ENCODE peak calls at places on chromosomes 3 and 15, in ten cellular contexts. X, H, L, Z, I, Q, E, F, Y and U are unnamed samples.

GRCh38 chr15:66390670-66391069 is 4.0 kb downstream of the MAP2K1 start:
- DNase-seq in I (no peak), E (peak), H (no peak), Y (no peak), Z (no peak), L (peak), X (no peak), Q (peak), F (no peak), U (no peak)

GRCh38 chr15:41512512-41513281 is 930 bp downstream of the LTK start:
- DNase-seq in I (no peak), Q (peak), E (peak), H (peak), Y (peak), X (no peak), Z (no peak), L (no peak), F (no peak), U (no peak)

GRCh38 chr3:155391583-155391982 is 98.1 kb upstream of the STRIT1 start:
- DNase-seq in H (peak), L (peak), E (no peak), Q (no peak), X (peak), F (no peak), I (peak), Z (no peak), Y (no peak), U (no peak)

GRCh38 chr3:11671648-11672100 is 28.0 kb upstream of the VGLL4 start:
- DNase-seq in I (no peak), Q (peak), Z (no peak), H (no peak), F (no peak), E (peak), Y (no peak), L (peak), X (peak), U (no peak)

GRCh38 chr15:41573396-41573795 is 14.4 kb downstream of the TYRO3 start:
- DNase-seq in I (no peak), X (no peak), Y (no peak), H (no peak), L (no peak), Q (no peak), E (no peak), F (no peak), Z (no peak), U (no peak)

GRCh38 chr15:71629147-71629760 is 181.1 kb upstream of the NR2E3 start:
- DNase-seq in X (no peak), Y (no peak), Z (no peak), L (no peak), E (no peak), F (no peak), H (no peak), Q (no peak), I (no peak), U (no peak)

GRCh38 chr15:39558421-39558820 is 22.5 kb upstream of the THBS1 start:
- DNase-seq in E (no peak), H (no peak), Z (no peak), Q (no peak), Y (no peak), F (no peak), I (no peak), X (no peak), L (no peak), U (peak)

GRCh38 chr3:21672303-21672702 is 78.7 kb downstream of the ZNF385D start:
- DNase-seq in L (no peak), Y (no peak), I (peak), H (no peak), X (peak), E (no peak), F (no peak), Q (no peak), Z (no peak), U (no peak)

GRCh38 chr3:128307029-128307633 is 153.8 kb downstream of the EEFSEC start:
- DNase-seq in Y (no peak), F (no peak), H (no peak), I (no peak), Z (no peak), Q (no peak), L (peak), E (peak), X (no peak), U (peak)

GRCh38 chr15:29612096-29612495 is 210.2 kb downstream of the TJP1 start:
- DNase-seq in Y (peak), L (no peak), Z (no peak), X (peak), I (peak), H (no peak), F (no peak), E (no peak), Q (no peak), U (no peak)

GRCh38 chr15:29616512-29616911 is 205.8 kb downstream of the TJP1 start:
- DNase-seq in H (no peak), Y (no peak), I (no peak), L (no peak), Z (no peak), X (no peak), E (no peak), Q (no peak), F (no peak), U (no peak)

GRCh38 chr15:29612701-29613100 is 209.6 kb downstream of the TJP1 start:
- DNase-seq in Y (no peak), X (peak), Z (no peak), Q (no peak), E (no peak), H (no peak), I (no peak), F (no peak), L (no peak), U (no peak)

GRCh38 chr15:29615791-29616190 is 206.5 kb downstream of the TJP1 start:
- DNase-seq in E (no peak), Q (no peak), H (no peak), X (no peak), Z (no peak), Y (no peak), F (no peak), L (no peak), I (no peak), U (no peak)

DNA sequence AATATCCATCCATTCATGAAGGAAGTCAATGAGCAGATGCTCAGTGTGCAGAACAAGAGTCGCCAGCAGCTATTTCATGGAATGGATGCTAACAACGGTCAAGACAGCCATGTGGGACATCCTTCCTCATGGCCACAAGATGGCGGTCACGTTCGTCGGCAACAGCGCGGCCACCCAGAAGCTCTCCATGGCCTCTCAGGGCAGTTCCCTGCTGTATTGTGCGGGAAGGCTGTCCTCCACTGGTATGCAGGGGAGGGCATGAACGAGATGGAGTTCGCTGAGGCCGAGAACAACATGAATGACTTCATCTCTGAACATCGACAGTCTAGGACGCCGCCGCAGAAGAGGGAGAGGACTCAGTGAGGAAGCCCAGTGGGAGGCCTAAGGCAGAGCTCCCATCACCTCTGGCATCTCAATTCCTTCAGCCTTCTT is 208.3 kb downstream of the TJP1 start:
- DNase-seq in F (no peak), Q (no peak), E (no peak), L (no peak), H (no peak), I (no peak), Y (no peak), X (no peak), Z (no peak), U (no peak)
- TF ChIP-seq CTCF in F (no peak), Q (no peak), E (no peak), L (peak), H (no peak), I (no peak), Y (no peak), X (peak), Z (no peak), U (no peak)

DNA sequence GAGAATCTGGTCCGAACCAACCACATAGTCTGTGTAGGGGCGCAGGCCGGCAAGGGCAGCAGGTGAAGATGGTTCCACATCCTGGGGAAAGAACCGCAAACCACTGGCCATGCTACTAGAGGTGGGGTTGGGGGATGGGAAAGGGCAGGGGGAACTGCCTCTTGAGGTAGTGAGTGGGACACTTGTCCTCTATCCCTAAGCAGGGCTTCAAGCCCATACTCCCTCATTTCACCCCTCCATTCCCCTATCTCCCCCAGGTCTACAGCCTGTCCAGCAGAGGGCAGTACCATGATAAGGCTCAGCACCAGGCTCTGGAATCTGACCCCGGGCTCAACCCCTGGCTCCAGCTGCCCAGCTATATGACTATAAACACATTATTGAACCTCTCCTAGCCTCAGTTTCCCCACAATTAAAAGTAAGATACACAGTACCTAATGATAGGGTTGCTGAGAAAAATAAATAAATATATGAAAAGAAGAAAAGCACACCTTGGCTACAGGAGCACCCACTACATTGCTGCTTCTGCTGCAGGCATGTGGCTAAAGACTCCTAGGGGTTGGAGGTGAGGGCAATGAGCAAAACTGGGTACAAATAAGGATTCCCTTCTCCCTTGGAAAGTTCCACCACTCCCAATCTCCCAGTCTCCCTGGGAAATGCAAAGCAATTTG is 6.3 kb downstream of the GORASP1 start:
- DNase-seq in X (peak), Z (no peak), I (no peak), H (peak), L (peak), E (peak), F (no peak), Q (peak), Y (peak), U (no peak)
- TF ChIP-seq CTCF in X (peak), Z (peak), I (peak), H (peak), L (peak), E (peak), F (peak), Q (peak), Y (peak), U (no peak)

DNA sequence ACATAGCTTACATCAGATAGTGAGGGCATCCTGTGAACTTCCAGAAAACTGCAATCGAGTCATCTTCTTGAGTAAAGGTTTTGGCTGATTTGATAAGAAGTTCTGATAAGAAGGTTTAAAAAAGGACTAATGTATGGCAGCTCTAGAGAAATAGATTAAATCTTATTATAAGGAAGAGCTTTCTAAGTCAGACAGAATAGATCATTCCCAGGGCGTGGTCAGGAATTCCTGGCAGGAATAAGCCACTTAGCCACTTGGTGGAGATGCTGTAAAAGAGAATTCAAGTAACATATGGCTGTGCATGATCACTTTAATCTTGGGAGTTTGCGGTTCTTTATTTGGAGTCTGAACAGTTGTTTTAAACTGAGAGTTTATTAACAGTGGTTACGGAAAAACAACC is 17.4 kb downstream of the PGBD4 start:
- DNase-seq in X (peak), Q (no peak), Z (no peak), E (no peak), L (no peak), I (no peak), Y (no peak), H (no peak), F (no peak), U (no peak)
- TF ChIP-seq CTCF in X (no peak), Q (no peak), Z (no peak), E (no peak), L (no peak), I (no peak), Y (no peak), H (no peak), F (no peak), U (no peak)

GRCh38 chr3:69718832-69719231 is 20.4 kb upstream of the MITF start:
- DNase-seq in L (no peak), Q (no peak), F (no peak), I (no peak), X (no peak), H (no peak), Z (no peak), Y (no peak), E (no peak), U (no peak)
- TF ChIP-seq CTCF in L (no peak), Q (no peak), F (no peak), I (no peak), X (no peak), H (no peak), Z (no peak), Y (no peak), E (no peak), U (no peak)

GRCh38 chr3:6989608-6990291 is 128.8 kb downstream of the GRM7 start:
- DNase-seq in E (no peak), L (no peak), Y (no peak), Z (no peak), Q (no peak), I (no peak), H (no peak), X (no peak), F (no peak), U (no peak)

DNA sequence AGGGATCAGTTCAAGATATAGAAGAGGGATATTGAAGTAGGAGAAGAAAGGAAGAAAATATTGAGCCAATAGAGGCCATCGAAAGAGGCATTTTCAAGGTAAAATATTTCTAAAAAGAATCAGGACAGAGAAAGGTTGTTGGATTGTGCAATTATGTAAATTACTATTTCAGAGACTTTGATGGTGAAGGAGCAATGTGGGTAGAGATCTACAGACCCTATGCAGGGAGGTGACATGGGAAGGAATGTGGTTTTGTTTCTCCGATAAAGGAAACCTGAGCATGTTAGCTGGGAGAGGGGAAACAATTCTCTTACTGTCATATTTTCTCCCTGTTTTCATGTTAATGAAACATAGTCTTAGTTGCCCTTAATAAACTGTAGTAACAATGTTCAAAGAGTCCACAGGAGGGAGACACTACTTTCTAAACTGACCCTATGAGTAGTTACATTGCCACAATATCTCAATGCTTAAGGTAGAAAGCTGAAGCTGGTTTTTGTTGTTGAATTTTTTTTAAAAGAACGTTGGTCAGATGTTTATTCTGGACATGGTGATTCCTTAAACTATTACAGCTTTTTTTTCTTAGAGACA is 133.3 kb downstream of the GRM7 start:
- DNase-seq in E (no peak), L (no peak), Z (no peak), F (no peak), Q (no peak), H (no peak), I (no peak), X (no peak), Y (no peak), U (no peak)
- TF ChIP-seq CTCF in E (no peak), L (peak), Z (no peak), F (no peak), Q (no peak), H (peak), I (peak), X (peak), Y (no peak), U (peak)

GRCh38 chr3:189282751-189283150 is 111.0 kb downstream of the TPRG1 start:
- DNase-seq in E (no peak), Q (no peak), Z (no peak), F (no peak), X (no peak), I (no peak), H (no peak), L (no peak), Y (no peak), U (no peak)
- TF ChIP-seq CTCF in E (no peak), Q (no peak), Z (no peak), F (no peak), X (no peak), I (no peak), H (no peak), L (no peak), Y (no peak), U (no peak)

GRCh38 chr3:143070977-143071551 is 48.5 kb upstream of the CHST2 start:
- DNase-seq in Q (no peak), I (peak), H (no peak), X (peak), Y (no peak), Z (no peak), F (no peak), L (no peak), E (peak), U (no peak)
- TF ChIP-seq CTCF in Q (no peak), I (no peak), H (no peak), X (no peak), Y (no peak), Z (no peak), F (no peak), L (no peak), E (no peak), U (no peak)

GRCh38 chr3:62368705-62369475 is 4.5 kb downstream of the FEZF2 start:
- DNase-seq in Y (peak), X (no peak), F (no peak), I (no peak), H (no peak), L (no peak), E (no peak), Z (no peak), Q (no peak), U (no peak)
- TF ChIP-seq CTCF in Y (no peak), X (no peak), F (no peak), I (peak), H (no peak), L (no peak), E (no peak), Z (no peak), Q (no peak), U (no peak)